ENCODE peak calls at places on chromosome 15, in nine cellular contexts. R is CD4-positive, CD25-positive, alpha-beta regulatory T cell; D is cardiac fibroblast; C is A549; I is stimulated activated CD4-positive, alpha-beta T cell treated with anti-CD3 and anti-CD28 coated beads, TNF-alpha, amount 100 ng/mL, for 24 hours; F is AG20443; E is hepatocyte; T is NCI-H460; S is iPS DF 6.9. K is an unnamed sample.

GRCh38 chr15:83308671-83309070 is 24.2 kb upstream of the BNC1 start:
- DNase-seq in R (no peak), D (no peak), C (no peak), I (no peak), F (no peak), E (no peak), T (no peak), S (no peak), K (no peak)

GRCh38 chr15:58748787-58749531 is 548 bp downstream of the ADAM10 start:
- DNase-seq in R (peak), D (peak), C (peak), I (peak), F (peak), E (peak), T (no peak), S (no peak), K (peak)

GRCh38 chr15:80507131-80507530 is 102.9 kb downstream of the ARNT2 start:
- DNase-seq in R (no peak), D (no peak), C (no peak), I (no peak), F (peak), E (no peak), T (no peak), S (no peak), K (no peak)

GRCh38 chr15:92906038-92906437 is 5.9 kb downstream of the CHD2 start:
- DNase-seq in R (no peak), D (no peak), C (no peak), I (no peak), F (no peak), E (no peak), T (no peak), S (no peak), K (no peak)

GRCh38 chr15:96372554-96372953 is 42.1 kb downstream of the NR2F2 start:
- DNase-seq in R (no peak), D (no peak), C (no peak), I (no peak), F (no peak), E (no peak), T (no peak), S (no peak), K (no peak)

GRCh38 chr15:74540761-74541493 is at the start of gene ARID3B:
- DNase-seq in R (peak), D (peak), C (peak), I (peak), F (peak), E (peak), T (peak), S (peak), K (peak)

GRCh38 chr15:96362001-96362758 is 31.7 kb downstream of the NR2F2 start:
- DNase-seq in R (no peak), D (no peak), C (no peak), I (no peak), F (no peak), E (no peak), T (no peak), S (no peak), K (no peak)

GRCh38 chr15:63250312-63250965 is 27.0 kb upstream of the APH1B start:
- DNase-seq in R (no peak), D (peak), C (no peak), I (no peak), F (peak), E (peak), T (no peak), S (no peak), K (no peak)

GRCh38 chr15:99651023-99651807 is 82.0 kb downstream of the LYSMD4 start:
- DNase-seq in R (no peak), D (peak), C (peak), I (no peak), F (peak), E (no peak), T (no peak), S (no peak), K (no peak)

GRCh38 chr15:40782609-40783227 is 12.9 kb downstream of the C15orf62 start:
- DNase-seq in R (peak), D (peak), C (peak), I (peak), F (no peak), E (peak), T (peak), S (no peak), K (peak)

GRCh38 chr15:53759333-53759975 is at the start of gene WDR72:
- DNase-seq in R (no peak), D (no peak), C (no peak), I (no peak), F (no peak), E (peak), T (no peak), S (no peak), K (no peak)

GRCh38 chr15:80744826-80745225 is 34.3 kb upstream of the CEMIP start:
- DNase-seq in R (no peak), D (peak), C (no peak), I (no peak), F (peak), E (no peak), T (no peak), S (no peak), K (no peak)

GRCh38 chr15:100350434-100351226 is 8.9 kb upstream of the ADAMTS17 start:
- DNase-seq in R (no peak), D (peak), C (peak), I (no peak), F (no peak), E (peak), T (peak), S (no peak), K (no peak)

GRCh38 chr15:63233667-63234419 is 43.6 kb upstream of the APH1B start:
- DNase-seq in R (no peak), D (peak), C (peak), I (no peak), F (peak), E (no peak), T (no peak), S (no peak), K (no peak)

GRCh38 chr15:38378162-38378560 is 75.8 kb upstream of the FAM98B start:
- DNase-seq in R (no peak), D (peak), C (no peak), I (no peak), F (peak), E (no peak), T (no peak), S (no peak), K (no peak)

GRCh38 chr15:85329561-85330421 is 50.6 kb upstream of the AKAP13 start:
- DNase-seq in R (no peak), D (peak), C (peak), I (no peak), F (peak), E (peak), T (no peak), S (no peak), K (no peak)

GRCh38 chr15:90817117-90818057 is 51.0 kb upstream of the FURIN start:
- DNase-seq in R (no peak), D (no peak), C (no peak), I (no peak), F (no peak), E (no peak), T (no peak), S (no peak), K (no peak)

GRCh38 chr15:69465253-69465652 is 12.6 kb downstream of the RPLP1 start:
- DNase-seq in R (no peak), D (no peak), C (no peak), I (no peak), F (no peak), E (no peak), T (no peak), S (no peak), K (no peak)

GRCh38 chr15:53197426-53197839 is 407.3 kb upstream of the ONECUT1 start:
- DNase-seq in R (no peak), D (peak), C (peak), I (peak), F (peak), E (peak), T (peak), S (peak), K (peak)

GRCh38 chr15:68504721-68505090 is 72.7 kb upstream of the ITGA11 start:
- DNase-seq in R (no peak), D (no peak), C (no peak), I (no peak), F (no peak), E (no peak), T (no peak), S (no peak), K (no peak)

GRCh38 chr15:44716983-44717602 is 5.8 kb downstream of the B2M start:
- DNase-seq in R (no peak), D (no peak), C (no peak), I (no peak), F (no peak), E (no peak), T (no peak), S (no peak), K (no peak)

GRCh38 chr15:47820047-47820779 is 102.9 kb downstream of the SEMA6D start:
- DNase-seq in R (no peak), D (peak), C (no peak), I (no peak), F (no peak), E (no peak), T (no peak), S (no peak), K (no peak)

GRCh38 chr15:89395996-89396395 is 61.4 kb upstream of the POLG start:
- DNase-seq in R (no peak), D (no peak), C (no peak), I (no peak), F (no peak), E (no peak), T (no peak), S (no peak), K (no peak)

GRCh38 chr15:61069369-61070075 is 159.6 kb downstream of the RORA start:
- DNase-seq in R (no peak), D (no peak), C (no peak), I (no peak), F (no peak), E (no peak), T (no peak), S (no peak), K (no peak)

GRCh38 chr15:37636736-37637135 is 297.7 kb upstream of the TMCO5A start:
- DNase-seq in R (no peak), D (no peak), C (no peak), I (no peak), F (no peak), E (no peak), T (no peak), S (no peak), K (no peak)

GRCh38 chr15:52013151-52013791 is 5.7 kb upstream of the MAPK6 start:
- DNase-seq in R (no peak), D (peak), C (peak), I (no peak), F (peak), E (no peak), T (no peak), S (no peak), K (no peak)

GRCh38 chr15:37788767-37789391 is 145.6 kb upstream of the TMCO5A start:
- DNase-seq in R (no peak), D (no peak), C (no peak), I (no peak), F (no peak), E (no peak), T (no peak), S (no peak), K (no peak)

GRCh38 chr15:54519577-54519976 is 541.3 kb downstream of the UNC13C start:
- DNase-seq in R (no peak), D (no peak), C (no peak), I (no peak), F (no peak), E (no peak), T (no peak), S (no peak), K (no peak)

GRCh38 chr15:84142888-84143337 is 92.7 kb upstream of the GOLGA6L4 start:
- DNase-seq in R (peak), D (peak), C (peak), I (peak), F (peak), E (peak), T (peak), S (peak), K (peak)

GRCh38 chr15:70164910-70165791 is 67.4 kb upstream of the TLE3 start:
- DNase-seq in R (no peak), D (no peak), C (no peak), I (no peak), F (no peak), E (no peak), T (no peak), S (no peak), K (no peak)

GRCh38 chr15:80317389-80318169 is 65.6 kb upstream of the CTXND1 start:
- DNase-seq in R (no peak), D (peak), C (peak), I (no peak), F (peak), E (peak), T (peak), S (no peak), K (no peak)

GRCh38 chr15:73908030-73908821 is 18.0 kb upstream of the LOXL1 start:
- DNase-seq in R (peak), D (peak), C (peak), I (peak), F (peak), E (peak), T (peak), S (no peak), K (peak)

GRCh38 chr15:79218588-79219200 is 63.8 kb upstream of the ANKRD34C start:
- DNase-seq in R (no peak), D (peak), C (peak), I (no peak), F (peak), E (no peak), T (peak), S (no peak), K (no peak)

K was measured in activated naive CD4-positive, alpha-beta T cell treated with anti-CD3 and anti-CD28 coated beads, Interleukin-2, amount 50 U/mL, for 72 hours.